ENCODE peak calls at places on chromosome 19, in nine cellular contexts. X, Q, M, B, F, C, P, D and R are unnamed samples.

GRCh38 chr19:1478934-1479707 is at the start of gene C19orf25:
- DNase-seq in B (peak), C (peak), D (peak), P (peak), F (peak), M (peak), X (peak), Q (peak), R (peak)

GRCh38 chr19:1052349-1052967 is 12.6 kb downstream of the ABCA7 start:
- DNase-seq in M (no peak), D (no peak), P (no peak), X (no peak), Q (no peak), B (no peak), C (no peak), F (no peak), R (no peak)

GRCh38 chr19:19145281-19145999 is 7.2 kb upstream of the TMEM161A start:
- DNase-seq in C (no peak), F (no peak), X (peak), Q (no peak), M (no peak), B (no peak), D (no peak), P (no peak), R (no peak)

GRCh38 chr19:24074720-24075119 is 12.3 kb upstream of the ZNF254 start:
- DNase-seq in Q (no peak), C (no peak), F (no peak), M (no peak), B (no peak), X (no peak), D (no peak), P (no peak), R (peak)

GRCh38 chr19:35153701-35154534 is 617 bp upstream of the FXYD5 start:
- DNase-seq in Q (peak), D (peak), B (peak), C (peak), X (peak), P (peak), F (peak), M (peak), R (peak)

GRCh38 chr19:7873304-7874079 is 698 bp downstream of the PRR36 start:
- DNase-seq in M (no peak), Q (no peak), P (no peak), C (no peak), F (no peak), X (no peak), D (peak), B (no peak), R (no peak)

GRCh38 chr19:35380450-35381124 is 9.7 kb downstream of the GPR42 start:
- DNase-seq in X (no peak), F (no peak), C (no peak), Q (no peak), B (no peak), D (no peak), P (no peak), M (no peak), R (no peak)

GRCh38 chr19:58033741-58034475 is at the start of gene ZSCAN1:
- DNase-seq in F (no peak), C (peak), P (no peak), D (no peak), X (peak), B (peak), M (no peak), Q (peak), R (no peak)

GRCh38 chr19:6616011-6616410 is 25.1 kb upstream of the CD70 start:
- DNase-seq in Q (no peak), X (no peak), B (no peak), P (no peak), D (no peak), M (no peak), F (no peak), C (no peak), R (no peak)

GRCh38 chr19:35253316-35254286 is 4.8 kb downstream of the LSR start:
- DNase-seq in B (peak), X (no peak), D (no peak), M (no peak), P (no peak), C (no peak), F (no peak), Q (no peak), R (no peak)

GRCh38 chr19:30666301-30666803 is 294.2 kb downstream of the ZNF536 start:
- DNase-seq in B (peak), P (peak), F (peak), Q (peak), X (peak), C (peak), M (peak), D (peak), R (peak)

GRCh38 chr19:45340899-45341453 is 426 bp downstream of the KLC3 start:
- DNase-seq in X (peak), M (no peak), F (no peak), B (peak), C (no peak), D (no peak), P (no peak), Q (no peak), R (peak)

GRCh38 chr19:13717194-13717643 is 47.1 kb upstream of the MRI1 start:
- DNase-seq in F (no peak), D (no peak), B (no peak), M (no peak), P (no peak), C (no peak), X (no peak), Q (no peak), R (no peak)

GRCh38 chr19:12833747-12834417 is 497 bp downstream of the RTBDN start:
- DNase-seq in Q (no peak), B (peak), F (peak), M (peak), X (peak), C (no peak), D (peak), P (peak), R (peak)

GRCh38 chr19:47022541-47023447 is 3.2 kb downstream of the NPAS1 start:
- DNase-seq in C (no peak), Q (no peak), X (no peak), B (no peak), M (no peak), P (no peak), F (no peak), D (peak), R (no peak)

GRCh38 chr19:39514840-39515550 is at the start of gene SELENOV:
- DNase-seq in F (no peak), B (peak), Q (no peak), P (no peak), C (no peak), M (no peak), X (peak), D (no peak), R (no peak)

GRCh38 chr19:8148088-8148409 is 1.3 kb downstream of the FBN3 start:
- DNase-seq in P (no peak), Q (no peak), D (no peak), C (no peak), X (no peak), F (no peak), M (no peak), B (no peak), R (no peak)

GRCh38 chr19:11288349-11288748 is 7.6 kb upstream of the TSPAN16 start:
- DNase-seq in X (no peak), M (no peak), P (peak), C (no peak), Q (no peak), D (no peak), B (no peak), F (no peak), R (no peak)

GRCh38 chr19:41575998-41576397 is at the start of gene CEACAM21:
- DNase-seq in C (peak), X (no peak), F (peak), D (no peak), Q (no peak), M (peak), P (no peak), B (no peak), R (no peak)

GRCh38 chr19:35063940-35064818 is 22.7 kb downstream of the HPN start:
- DNase-seq in D (no peak), P (peak), B (no peak), X (no peak), Q (no peak), M (peak), F (no peak), C (no peak), R (peak)

GRCh38 chr19:8355631-8356402 is 8.1 kb upstream of the ANGPTL4 start:
- DNase-seq in B (no peak), X (no peak), F (no peak), M (no peak), Q (no peak), D (no peak), C (peak), P (peak), R (peak)

GRCh38 chr19:31497709-31498108 is 148.5 kb upstream of the TSHZ3 start:
- DNase-seq in X (no peak), B (no peak), C (no peak), M (no peak), Q (no peak), F (no peak), P (no peak), D (no peak), R (no peak)

GRCh38 chr19:3451451-3451866 is 28.9 kb downstream of the SMIM24 start:
- DNase-seq in F (no peak), X (no peak), D (no peak), C (no peak), P (no peak), B (no peak), Q (no peak), M (no peak), R (no peak)

GRCh38 chr19:15529774-15530372 is 21.5 kb downstream of the CYP4F22 start:
- DNase-seq in P (no peak), C (no peak), Q (no peak), F (no peak), M (no peak), B (no peak), D (no peak), X (no peak), R (peak)

GRCh38 chr19:46113726-46114125 is 10.8 kb downstream of the IGFL3 start:
- DNase-seq in C (no peak), Q (no peak), B (no peak), X (no peak), M (no peak), D (no peak), F (no peak), P (no peak), R (no peak)

GRCh38 chr19:48510421-48511268 is 990 bp downstream of the LMTK3 start:
- DNase-seq in X (peak), P (peak), F (peak), Q (peak), C (peak), M (peak), D (peak), B (peak), R (peak)

GRCh38 chr19:52527954-52528326 is 472 bp downstream of the ZNF808 start:
- DNase-seq in Q (no peak), C (no peak), B (peak), F (no peak), M (no peak), X (peak), P (no peak), D (no peak), R (no peak)

GRCh38 chr19:39411832-39412099 is 703 bp upstream of the PLEKHG2 start:
- DNase-seq in F (peak), X (no peak), C (peak), P (peak), D (peak), Q (peak), M (peak), B (peak), R (peak)

GRCh38 chr19:28990522-28990921 is 222.4 kb downstream of the UQCRFS1 start:
- DNase-seq in C (no peak), D (no peak), F (no peak), M (no peak), B (peak), P (no peak), X (no peak), Q (no peak), R (no peak)

GRCh38 chr19:38417544-38418506 is 8.2 kb downstream of the RASGRP4 start:
- DNase-seq in D (peak), M (peak), Q (no peak), F (peak), B (peak), C (peak), X (peak), P (peak), R (no peak)

GRCh38 chr19:51480590-51480989 is 2.3 kb downstream of the CEACAM18 start:
- DNase-seq in M (no peak), X (peak), B (peak), Q (no peak), P (peak), F (no peak), C (no peak), D (no peak), R (peak)